ENCODE peak calls at places on chromosomes 7 and 10, in ten cellular contexts. S, X, W, B, R, H, U, A, P and N are unnamed samples.

GRCh38 chr10:73589538-73590126 is 1.5 kb downstream of the USP54 start:
- DNase-seq in S (no peak), X (no peak), W (no peak), B (peak), R (no peak), H (no peak), U (no peak), A (peak), P (no peak), N (no peak)

GRCh38 chr10:97718178-97718577 is 4.6 kb downstream of the MARVELD1 start:
- DNase-seq in S (no peak), X (no peak), W (no peak), B (peak), R (peak), H (no peak), U (no peak), A (no peak), P (no peak), N (no peak)

GRCh38 chr7:148978091-148978490 is 50.2 kb downstream of the PDIA4 start:
- DNase-seq in S (no peak), X (no peak), W (no peak), B (no peak), R (no peak), H (no peak), U (no peak), A (no peak), P (no peak), N (no peak)

GRCh38 chr10:75469018-75469616 is 37.7 kb downstream of the LRMDA start:
- DNase-seq in S (peak), X (no peak), W (peak), B (no peak), R (no peak), H (no peak), U (peak), A (peak), P (peak), N (no peak)

GRCh38 chr7:19133891-19134290 is 11.3 kb downstream of the FERD3L start:
- DNase-seq in S (no peak), X (no peak), W (no peak), B (no peak), R (no peak), H (no peak), U (no peak), A (peak), P (no peak), N (no peak)

GRCh38 chr7:140170375-140170774 is 6.4 kb downstream of the KDM7A start:
- DNase-seq in S (no peak), X (no peak), W (no peak), B (no peak), R (no peak), H (no peak), U (no peak), A (no peak), P (no peak), N (no peak)

GRCh38 chr10:58758311-58758710 is 245.6 kb downstream of the BICC1 start:
- DNase-seq in S (no peak), X (no peak), W (no peak), B (no peak), R (no peak), H (no peak), U (no peak), A (no peak), P (no peak), N (no peak)

GRCh38 chr7:23261843-23262452 is 15.4 kb downstream of the GPNMB start:
- DNase-seq in S (peak), X (peak), W (peak), B (peak), R (peak), H (peak), U (peak), A (peak), P (peak), N (peak)

GRCh38 chr10:24661374-24661773 is 62.3 kb downstream of the ARHGAP21 start:
- DNase-seq in S (no peak), X (no peak), W (no peak), B (no peak), R (no peak), H (no peak), U (no peak), A (no peak), P (no peak), N (no peak)

GRCh38 chr10:73771722-73772279 is 10.0 kb upstream of the CHCHD1 start:
- DNase-seq in S (peak), X (peak), W (peak), B (peak), R (peak), H (peak), U (peak), A (peak), P (peak), N (peak)

GRCh38 chr10:73131913-73132686 is 21.8 kb downstream of the NUDT13 start:
- DNase-seq in S (no peak), X (no peak), W (no peak), B (no peak), R (no peak), H (no peak), U (no peak), A (no peak), P (no peak), N (no peak)

GRCh38 chr10:47458466-47459154 is 25.3 kb downstream of the ANXA8 start:
- DNase-seq in S (no peak), X (no peak), W (no peak), B (no peak), R (no peak), H (no peak), U (no peak), A (peak), P (no peak), N (no peak)

GRCh38 chr7:46839651-46840050 is 742.3 kb downstream of the TNS3 start:
- DNase-seq in S (no peak), X (no peak), W (no peak), B (no peak), R (no peak), H (no peak), U (no peak), A (peak), P (no peak), N (no peak)

GRCh38 chr10:52170776-52171175 is 143.3 kb upstream of the DKK1 start:
- DNase-seq in S (no peak), X (no peak), W (no peak), B (no peak), R (no peak), H (no peak), U (no peak), A (no peak), P (no peak), N (no peak)

GRCh38 chr7:116213361-116214155 is 3.2 kb downstream of the TES start:
- DNase-seq in S (no peak), X (no peak), W (no peak), B (no peak), R (no peak), H (no peak), U (peak), A (no peak), P (no peak), N (no peak)

GRCh38 chr10:68247931-68248330 is 16.0 kb upstream of the ATOH7 start:
- DNase-seq in S (no peak), X (no peak), W (no peak), B (no peak), R (no peak), H (no peak), U (no peak), A (no peak), P (no peak), N (no peak)

GRCh38 chr10:103765981-103766380 is 89.4 kb downstream of the SH3PXD2A start:
- DNase-seq in S (peak), X (peak), W (no peak), B (no peak), R (no peak), H (peak), U (peak), A (peak), P (no peak), N (peak)

GRCh38 chr10:123429631-123430257 is 236.4 kb upstream of the GPR26 start:
- DNase-seq in S (no peak), X (no peak), W (no peak), B (no peak), R (peak), H (no peak), U (no peak), A (no peak), P (no peak), N (no peak)

GRCh38 chr10:121736315-121737002 is 138.2 kb upstream of the FGFR2 start:
- DNase-seq in S (no peak), X (no peak), W (no peak), B (no peak), R (no peak), H (no peak), U (no peak), A (no peak), P (no peak), N (no peak)

GRCh38 chr7:121451367-121452073 is 55.4 kb upstream of the FAM3C start:
- DNase-seq in S (no peak), X (no peak), W (no peak), B (no peak), R (no peak), H (no peak), U (no peak), A (no peak), P (no peak), N (no peak)

GRCh38 chr7:155983176-155983815 is 171.0 kb upstream of the SHH start:
- DNase-seq in S (peak), X (no peak), W (no peak), B (peak), R (no peak), H (no peak), U (no peak), A (no peak), P (no peak), N (no peak)

GRCh38 chr7:130486114-130486962 is 5.5 kb upstream of the MEST start:
- DNase-seq in S (peak), X (peak), W (no peak), B (peak), R (peak), H (peak), U (peak), A (no peak), P (no peak), N (peak)

GRCh38 chr10:33239257-33239656 is 95.2 kb downstream of the NRP1 start:
- DNase-seq in S (no peak), X (no peak), W (no peak), B (no peak), R (no peak), H (no peak), U (no peak), A (no peak), P (no peak), N (no peak)

GRCh38 chr10:63553031-63553430 is 31.8 kb downstream of the REEP3 start:
- DNase-seq in S (no peak), X (no peak), W (no peak), B (no peak), R (no peak), H (no peak), U (no peak), A (peak), P (no peak), N (no peak)

GRCh38 chr10:132634241-132634946 is 96.8 kb downstream of the INPP5A start:
- DNase-seq in S (no peak), X (no peak), W (no peak), B (peak), R (peak), H (peak), U (no peak), A (no peak), P (no peak), N (no peak)

GRCh38 chr7:143431109-143431508 is 12.1 kb upstream of the TAS2R60 start:
- DNase-seq in S (no peak), X (no peak), W (no peak), B (no peak), R (no peak), H (no peak), U (no peak), A (no peak), P (no peak), N (no peak)

GRCh38 chr7:96992624-96993452 is 12.5 kb upstream of the DLX6 start:
- DNase-seq in S (no peak), X (no peak), W (no peak), B (no peak), R (peak), H (no peak), U (no peak), A (no peak), P (no peak), N (no peak)

GRCh38 chr10:12835709-12836108 is 165.8 kb downstream of the CCDC3 start:
- DNase-seq in S (no peak), X (no peak), W (no peak), B (no peak), R (no peak), H (no peak), U (no peak), A (peak), P (no peak), N (no peak)

GRCh38 chr10:22690614-22691431 is 23.6 kb downstream of the PIP4K2A start:
- DNase-seq in S (no peak), X (no peak), W (no peak), B (no peak), R (peak), H (no peak), U (no peak), A (peak), P (no peak), N (no peak)

GRCh38 chr7:111919690-111920179 is 286.5 kb downstream of the DOCK4 start:
- DNase-seq in S (no peak), X (no peak), W (no peak), B (no peak), R (no peak), H (no peak), U (no peak), A (peak), P (no peak), N (no peak)

GRCh38 chr7:73519867-73520672 is 2.0 kb downstream of the BAZ1B start:
- DNase-seq in S (no peak), X (peak), W (no peak), B (no peak), R (peak), H (no peak), U (no peak), A (peak), P (no peak), N (no peak)

GRCh38 chr7:34823650-34824258 is 165.7 kb downstream of the NPSR1 start:
- DNase-seq in S (peak), X (peak), W (no peak), B (peak), R (peak), H (peak), U (peak), A (peak), P (no peak), N (no peak)

GRCh38 chr7:11726251-11727155 is 105.5 kb downstream of the THSD7A start:
- DNase-seq in S (no peak), X (no peak), W (no peak), B (no peak), R (peak), H (peak), U (peak), A (peak), P (peak), N (no peak)

GRCh38 chr7:117112640-117113039 is 159.3 kb downstream of the ST7 start:
- DNase-seq in S (no peak), X (no peak), W (no peak), B (no peak), R (no peak), H (no peak), U (no peak), A (no peak), P (no peak), N (no peak)

GRCh38 chr10:59674211-59674836 is 35.3 kb downstream of the SLC16A9 start:
- DNase-seq in S (no peak), X (no peak), W (no peak), B (no peak), R (no peak), H (no peak), U (no peak), A (peak), P (peak), N (no peak)

GRCh38 chr7:87156709-87157108 is 4.5 kb downstream of the DMTF1 start:
- DNase-seq in S (no peak), X (no peak), W (no peak), B (no peak), R (no peak), H (no peak), U (no peak), A (peak), P (no peak), N (no peak)

GRCh38 chr7:87154166-87154565 is 1.9 kb downstream of the DMTF1 start:
- DNase-seq in S (no peak), X (no peak), W (no peak), B (no peak), R (no peak), H (no peak), U (no peak), A (no peak), P (no peak), N (no peak)

GRCh38 chr7:87152897-87153641 is 816 bp downstream of the DMTF1 start:
- DNase-seq in S (peak), X (peak), W (no peak), B (peak), R (peak), H (peak), U (peak), A (peak), P (no peak), N (no peak)

GRCh38 chr7:87154569-87154968 is 2.3 kb downstream of the DMTF1 start:
- DNase-seq in S (no peak), X (no peak), W (no peak), B (no peak), R (no peak), H (no peak), U (no peak), A (no peak), P (no peak), N (no peak)

GRCh38 chr7:87155788-87156187 is 3.5 kb downstream of the DMTF1 start:
- DNase-seq in S (no peak), X (no peak), W (no peak), B (no peak), R (no peak), H (no peak), U (no peak), A (peak), P (no peak), N (no peak)
- H3K4me3 ChIP-seq in S (no peak), X (no peak), W (no peak), B (no peak), R (peak), H (peak), U (no peak), A (peak), P (no peak), N (no peak)

GRCh38 chr7:30135551-30136271 is 925 bp downstream of the MTURN start:
- DNase-seq in S (peak), X (peak), W (peak), B (peak), R (peak), H (peak), U (peak), A (peak), P (peak), N (peak)

GRCh38 chr7:30136339-30136738 is 1.6 kb downstream of the MTURN start:
- DNase-seq in S (no peak), X (peak), W (no peak), B (no peak), R (peak), H (no peak), U (no peak), A (no peak), P (no peak), N (no peak)

GRCh38 chr7:30135271-30135550 is 425 bp downstream of the MTURN start:
- DNase-seq in S (no peak), X (no peak), W (no peak), B (no peak), R (no peak), H (no peak), U (no peak), A (no peak), P (no peak), N (no peak)

GRCh38 chr7:30134523-30135270 is at the start of gene MTURN:
- DNase-seq in S (peak), X (peak), W (peak), B (peak), R (peak), H (peak), U (peak), A (peak), P (peak), N (peak)

DNA sequence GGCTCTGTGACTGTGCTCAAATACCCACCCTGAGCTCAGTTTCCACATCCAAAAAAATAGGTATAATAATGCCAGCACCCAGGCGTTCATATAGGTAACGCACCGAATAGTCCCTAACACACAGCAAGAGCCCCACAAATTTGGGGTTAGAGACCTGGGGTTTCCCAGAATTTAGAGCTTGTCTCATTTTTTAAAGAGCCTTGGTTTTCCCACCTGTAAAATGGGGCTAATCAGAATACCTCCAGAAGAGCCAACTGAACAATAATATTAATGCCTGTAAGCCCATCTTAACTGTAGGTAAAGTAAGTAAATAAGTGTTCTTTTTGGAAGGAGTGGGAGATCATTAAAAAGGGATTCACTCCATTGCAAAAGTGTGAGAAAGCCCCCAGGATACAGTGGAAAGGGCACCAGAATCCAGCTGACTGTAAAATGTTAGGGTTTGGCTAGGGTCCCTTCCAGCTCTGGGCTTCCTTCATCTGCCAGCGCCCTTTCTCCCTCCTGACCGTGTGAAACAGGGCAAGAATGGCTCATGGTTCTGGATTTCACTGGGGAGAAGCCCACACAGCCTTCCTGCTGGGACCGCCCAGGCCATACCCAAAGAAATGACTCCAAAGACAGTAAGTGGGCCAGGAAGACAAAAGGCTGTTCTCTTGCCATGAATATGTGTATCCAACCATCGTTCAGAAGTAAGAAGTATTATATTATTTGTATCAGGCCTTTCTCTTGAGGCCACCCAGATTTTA is 2.1 kb downstream of the MTURN start:
- DNase-seq in S (no peak), X (no peak), W (no peak), B (no peak), R (no peak), H (no peak), U (no peak), A (no peak), P (no peak), N (no peak)
- H3K27ac ChIP-seq in S (no peak), X (no peak), W (no peak), B (peak), R (no peak), H (no peak), U (no peak), A (no peak), P (no peak), N (no peak)

DNA sequence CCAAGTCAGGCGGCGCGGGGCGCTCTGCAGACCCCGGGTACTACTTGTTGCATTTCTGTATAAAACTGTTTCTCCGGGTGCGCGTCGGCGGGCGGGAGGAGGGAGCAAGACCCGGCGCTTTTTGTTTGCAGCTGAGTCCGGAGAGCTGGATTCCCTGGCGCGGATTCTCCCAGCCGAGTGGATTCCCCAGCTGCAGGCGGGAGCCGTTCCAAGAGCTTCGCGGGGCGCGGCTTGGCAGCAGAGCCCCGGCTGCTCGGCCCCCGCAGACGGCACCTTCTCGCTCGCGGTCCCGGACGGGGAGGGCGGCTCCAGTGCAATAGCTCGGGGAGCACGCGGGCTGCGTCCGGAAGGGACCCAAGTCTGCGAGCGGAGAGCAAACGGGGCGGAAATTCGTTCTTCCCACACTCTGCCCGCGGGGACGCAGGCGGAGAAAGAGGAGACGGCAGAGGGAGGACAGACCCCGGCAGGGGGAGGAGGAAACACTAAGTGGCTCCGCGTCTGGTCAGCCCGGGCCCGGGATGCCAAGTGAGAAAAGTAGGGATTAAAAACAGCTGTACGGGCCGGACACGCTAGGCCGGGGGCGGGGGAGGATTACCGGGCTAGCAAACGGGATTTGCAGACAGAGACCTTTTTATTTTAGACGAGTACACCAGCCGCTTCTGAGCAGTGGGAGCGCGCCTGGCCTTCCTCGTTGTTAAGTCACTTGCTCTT is at the start of gene TRIL:
- DNase-seq in S (peak), X (no peak), W (peak), B (peak), R (peak), H (peak), U (peak), A (peak), P (peak), N (no peak)
- H3K4me3 ChIP-seq in S (no peak), X (peak), W (peak), B (peak), R (peak), H (peak), U (no peak), A (peak), P (peak), N (no peak)

GRCh38 chr7:32164341-32164996 is 94.3 kb upstream of the PDE1C start:
- DNase-seq in S (peak), X (no peak), W (no peak), B (no peak), R (peak), H (no peak), U (peak), A (peak), P (no peak), N (no peak)
- H3K27ac ChIP-seq in S (no peak), X (no peak), W (no peak), B (no peak), R (no peak), H (peak), U (no peak), A (peak), P (no peak), N (no peak)

DNA sequence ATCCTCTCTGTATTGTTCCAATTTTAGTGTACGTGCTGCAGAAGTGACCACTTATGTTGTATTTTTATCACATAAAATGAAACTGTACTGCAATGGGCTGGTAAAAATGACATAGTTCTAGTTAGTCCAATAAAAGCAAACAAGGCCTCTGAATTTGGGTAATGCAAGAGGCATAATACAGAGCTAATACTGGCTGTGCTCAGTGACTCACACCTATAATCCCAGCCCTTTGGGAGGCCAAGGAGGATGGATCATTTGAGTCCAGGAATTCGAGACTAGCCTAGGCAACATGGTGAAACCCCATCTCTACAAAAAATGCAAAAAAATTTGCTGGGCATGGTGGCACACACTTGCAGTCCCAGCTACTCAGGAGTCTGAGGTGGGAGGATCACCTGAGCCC is 70.2 kb downstream of the ABI1 start:
- DNase-seq in S (no peak), X (no peak), W (no peak), B (no peak), R (no peak), H (no peak), U (no peak), A (peak), P (no peak), N (no peak)
- H3K4me3 ChIP-seq in S (no peak), X (no peak), W (no peak), B (no peak), R (no peak), H (no peak), U (no peak), A (no peak), P (no peak), N (no peak)